ENCODE peak calls at places on chromosome 16, in seven cellular contexts. One of them, this sample, is unnamed.

GRCh38 chr16:13171313-13171712 is 269.9 kb downstream of the SHISA9 start:
- DNase-seq in iPS DF 6.9: no peak
- DNase-seq in kidney: no peak
- DNase-seq in activated CD4-positive, alpha-beta T cell treated with anti-CD3 and anti-CD28 coated beads, Interleukin-2, amount 50 U/mL, for 1 hour: no peak
- DNase-seq in right atrium auricular region: no peak
- DNase-seq in GM23248: no peak
- DNase-seq in C1 segment of cervical spinal cord: no peak
- DNase-seq in this sample: no peak

GRCh38 chr16:6573577-6573976 is 759.1 kb upstream of the RBFOX1 start:
- DNase-seq in iPS DF 6.9: no peak
- DNase-seq in GM23248: no peak
- DNase-seq in C1 segment of cervical spinal cord: peak
- DNase-seq in activated CD4-positive, alpha-beta T cell treated with anti-CD3 and anti-CD28 coated beads, Interleukin-2, amount 50 U/mL, for 1 hour: no peak
- DNase-seq in right atrium auricular region: no peak
- DNase-seq in kidney: no peak
- DNase-seq in this sample: no peak

GRCh38 chr16:85372627-85373372 is 240.3 kb upstream of the GSE1 start:
- DNase-seq in iPS DF 6.9: no peak
- DNase-seq in C1 segment of cervical spinal cord: no peak
- DNase-seq in activated CD4-positive, alpha-beta T cell treated with anti-CD3 and anti-CD28 coated beads, Interleukin-2, amount 50 U/mL, for 1 hour: no peak
- DNase-seq in GM23248: peak
- DNase-seq in kidney: peak
- DNase-seq in right atrium auricular region: peak
- DNase-seq in this sample: no peak

GRCh38 chr16:83113317-83113716 is 486.5 kb downstream of the CDH13 start:
- DNase-seq in GM23248: peak
- DNase-seq in activated CD4-positive, alpha-beta T cell treated with anti-CD3 and anti-CD28 coated beads, Interleukin-2, amount 50 U/mL, for 1 hour: no peak
- DNase-seq in kidney: no peak
- DNase-seq in right atrium auricular region: no peak
- DNase-seq in iPS DF 6.9: no peak
- DNase-seq in C1 segment of cervical spinal cord: peak
- DNase-seq in this sample: no peak

GRCh38 chr16:67163164-67163902 is 1.2 kb upstream of the HSF4 start:
- DNase-seq in GM23248: no peak
- DNase-seq in right atrium auricular region: no peak
- DNase-seq in kidney: peak
- DNase-seq in iPS DF 6.9: no peak
- DNase-seq in activated CD4-positive, alpha-beta T cell treated with anti-CD3 and anti-CD28 coated beads, Interleukin-2, amount 50 U/mL, for 1 hour: peak
- DNase-seq in C1 segment of cervical spinal cord: no peak
- DNase-seq in this sample: no peak

GRCh38 chr16:88264641-88265285 is 118.0 kb upstream of the ZNF469 start:
- DNase-seq in kidney: peak
- DNase-seq in right atrium auricular region: peak
- DNase-seq in C1 segment of cervical spinal cord: no peak
- DNase-seq in activated CD4-positive, alpha-beta T cell treated with anti-CD3 and anti-CD28 coated beads, Interleukin-2, amount 50 U/mL, for 1 hour: peak
- DNase-seq in iPS DF 6.9: no peak
- DNase-seq in GM23248: peak
- DNase-seq in this sample: peak

GRCh38 chr16:29702307-29702706 is 23.3 kb downstream of the QPRT start:
- DNase-seq in kidney: no peak
- DNase-seq in right atrium auricular region: no peak
- DNase-seq in C1 segment of cervical spinal cord: no peak
- DNase-seq in activated CD4-positive, alpha-beta T cell treated with anti-CD3 and anti-CD28 coated beads, Interleukin-2, amount 50 U/mL, for 1 hour: peak
- DNase-seq in iPS DF 6.9: no peak
- DNase-seq in GM23248: no peak
- DNase-seq in this sample: no peak

GRCh38 chr16:3094289-3095027 is 4.6 kb downstream of the ZSCAN10 start:
- DNase-seq in right atrium auricular region: no peak
- DNase-seq in C1 segment of cervical spinal cord: no peak
- DNase-seq in activated CD4-positive, alpha-beta T cell treated with anti-CD3 and anti-CD28 coated beads, Interleukin-2, amount 50 U/mL, for 1 hour: peak
- DNase-seq in kidney: peak
- DNase-seq in GM23248: peak
- DNase-seq in iPS DF 6.9: no peak
- DNase-seq in this sample: no peak

GRCh38 chr16:72876221-72876620 is 171.7 kb downstream of the ZFHX3 start:
- DNase-seq in right atrium auricular region: peak
- DNase-seq in activated CD4-positive, alpha-beta T cell treated with anti-CD3 and anti-CD28 coated beads, Interleukin-2, amount 50 U/mL, for 1 hour: no peak
- DNase-seq in iPS DF 6.9: no peak
- DNase-seq in GM23248: no peak
- DNase-seq in kidney: no peak
- DNase-seq in C1 segment of cervical spinal cord: peak
- DNase-seq in this sample: no peak

GRCh38 chr16:1794221-1794871 is 841 bp upstream of the IGFALS start:
- DNase-seq in activated CD4-positive, alpha-beta T cell treated with anti-CD3 and anti-CD28 coated beads, Interleukin-2, amount 50 U/mL, for 1 hour: no peak
- DNase-seq in kidney: peak
- DNase-seq in C1 segment of cervical spinal cord: no peak
- DNase-seq in iPS DF 6.9: no peak
- DNase-seq in GM23248: no peak
- DNase-seq in right atrium auricular region: no peak
- DNase-seq in this sample: no peak

GRCh38 chr16:81530296-81530721 is 85.7 kb downstream of the CMIP start:
- DNase-seq in C1 segment of cervical spinal cord: no peak
- DNase-seq in right atrium auricular region: no peak
- DNase-seq in kidney: peak
- DNase-seq in activated CD4-positive, alpha-beta T cell treated with anti-CD3 and anti-CD28 coated beads, Interleukin-2, amount 50 U/mL, for 1 hour: no peak
- DNase-seq in iPS DF 6.9: no peak
- DNase-seq in GM23248: no peak
- DNase-seq in this sample: no peak

GRCh38 chr16:17276610-17277009 is 194.2 kb downstream of the XYLT1 start:
- DNase-seq in C1 segment of cervical spinal cord: no peak
- DNase-seq in kidney: no peak
- DNase-seq in GM23248: no peak
- DNase-seq in iPS DF 6.9: no peak
- DNase-seq in activated CD4-positive, alpha-beta T cell treated with anti-CD3 and anti-CD28 coated beads, Interleukin-2, amount 50 U/mL, for 1 hour: no peak
- DNase-seq in right atrium auricular region: no peak
- DNase-seq in this sample: no peak

GRCh38 chr16:86667035-86667434 is 88.7 kb downstream of the FOXL1 start:
- DNase-seq in C1 segment of cervical spinal cord: no peak
- DNase-seq in activated CD4-positive, alpha-beta T cell treated with anti-CD3 and anti-CD28 coated beads, Interleukin-2, amount 50 U/mL, for 1 hour: no peak
- DNase-seq in kidney: no peak
- DNase-seq in GM23248: no peak
- DNase-seq in right atrium auricular region: no peak
- DNase-seq in iPS DF 6.9: no peak
- DNase-seq in this sample: no peak

GRCh38 chr16:1642148-1642547 is 30.0 kb downstream of the CRAMP1 start:
- DNase-seq in activated CD4-positive, alpha-beta T cell treated with anti-CD3 and anti-CD28 coated beads, Interleukin-2, amount 50 U/mL, for 1 hour: no peak
- DNase-seq in C1 segment of cervical spinal cord: peak
- DNase-seq in kidney: no peak
- DNase-seq in right atrium auricular region: no peak
- DNase-seq in iPS DF 6.9: no peak
- DNase-seq in GM23248: no peak
- DNase-seq in this sample: no peak

GRCh38 chr16:75379911-75380847 is 53.1 kb downstream of the CFDP1 start:
- DNase-seq in C1 segment of cervical spinal cord: no peak
- DNase-seq in GM23248: no peak
- DNase-seq in kidney: no peak
- DNase-seq in activated CD4-positive, alpha-beta T cell treated with anti-CD3 and anti-CD28 coated beads, Interleukin-2, amount 50 U/mL, for 1 hour: peak
- DNase-seq in right atrium auricular region: no peak
- DNase-seq in iPS DF 6.9: no peak
- DNase-seq in this sample: no peak

GRCh38 chr16:28607116-28607623 is 2.7 kb downstream of the SULT1A1 start:
- DNase-seq in C1 segment of cervical spinal cord: no peak
- DNase-seq in kidney: no peak
- DNase-seq in iPS DF 6.9: no peak
- DNase-seq in activated CD4-positive, alpha-beta T cell treated with anti-CD3 and anti-CD28 coated beads, Interleukin-2, amount 50 U/mL, for 1 hour: no peak
- DNase-seq in GM23248: no peak
- DNase-seq in right atrium auricular region: no peak
- DNase-seq in this sample: no peak

GRCh38 chr16:85699628-85700027 is 10.9 kb upstream of the GINS2 start:
- DNase-seq in C1 segment of cervical spinal cord: no peak
- DNase-seq in kidney: no peak
- DNase-seq in iPS DF 6.9: no peak
- DNase-seq in GM23248: peak
- DNase-seq in activated CD4-positive, alpha-beta T cell treated with anti-CD3 and anti-CD28 coated beads, Interleukin-2, amount 50 U/mL, for 1 hour: no peak
- DNase-seq in right atrium auricular region: peak
- DNase-seq in this sample: no peak

GRCh38 chr16:28549301-28549899 is 4.3 kb upstream of the SGF29 start:
- DNase-seq in right atrium auricular region: no peak
- DNase-seq in C1 segment of cervical spinal cord: no peak
- DNase-seq in activated CD4-positive, alpha-beta T cell treated with anti-CD3 and anti-CD28 coated beads, Interleukin-2, amount 50 U/mL, for 1 hour: no peak
- DNase-seq in kidney: no peak
- DNase-seq in GM23248: peak
- DNase-seq in iPS DF 6.9: no peak
- DNase-seq in this sample: no peak

GRCh38 chr16:22353188-22353919 is 21.1 kb downstream of the CDR2 start:
- DNase-seq in iPS DF 6.9: no peak
- DNase-seq in kidney: no peak
- DNase-seq in C1 segment of cervical spinal cord: no peak
- DNase-seq in right atrium auricular region: no peak
- DNase-seq in activated CD4-positive, alpha-beta T cell treated with anti-CD3 and anti-CD28 coated beads, Interleukin-2, amount 50 U/mL, for 1 hour: no peak
- DNase-seq in GM23248: peak
- DNase-seq in this sample: no peak

GRCh38 chr16:65024649-65025243 is 97.1 kb downstream of the CDH11 start:
- DNase-seq in C1 segment of cervical spinal cord: no peak
- DNase-seq in kidney: no peak
- DNase-seq in iPS DF 6.9: no peak
- DNase-seq in right atrium auricular region: no peak
- DNase-seq in GM23248: peak
- DNase-seq in activated CD4-positive, alpha-beta T cell treated with anti-CD3 and anti-CD28 coated beads, Interleukin-2, amount 50 U/mL, for 1 hour: no peak
- DNase-seq in this sample: no peak

GRCh38 chr16:66953462-66954096 is 7.5 kb upstream of the CES3 start:
- DNase-seq in GM23248: no peak
- DNase-seq in activated CD4-positive, alpha-beta T cell treated with anti-CD3 and anti-CD28 coated beads, Interleukin-2, amount 50 U/mL, for 1 hour: no peak
- DNase-seq in right atrium auricular region: no peak
- DNase-seq in iPS DF 6.9: no peak
- DNase-seq in kidney: no peak
- DNase-seq in C1 segment of cervical spinal cord: no peak
- DNase-seq in this sample: no peak

GRCh38 chr16:5903797-5904196 is 806.2 kb upstream of the EEF2KMT start:
- DNase-seq in kidney: no peak
- DNase-seq in GM23248: no peak
- DNase-seq in iPS DF 6.9: no peak
- DNase-seq in C1 segment of cervical spinal cord: no peak
- DNase-seq in right atrium auricular region: no peak
- DNase-seq in activated CD4-positive, alpha-beta T cell treated with anti-CD3 and anti-CD28 coated beads, Interleukin-2, amount 50 U/mL, for 1 hour: no peak
- DNase-seq in this sample: no peak

GRCh38 chr16:19542138-19542821 is 13.2 kb upstream of the VPS35L start:
- DNase-seq in iPS DF 6.9: no peak
- DNase-seq in kidney: no peak
- DNase-seq in right atrium auricular region: no peak
- DNase-seq in activated CD4-positive, alpha-beta T cell treated with anti-CD3 and anti-CD28 coated beads, Interleukin-2, amount 50 U/mL, for 1 hour: no peak
- DNase-seq in GM23248: no peak
- DNase-seq in C1 segment of cervical spinal cord: no peak
- DNase-seq in this sample: no peak

GRCh38 chr16:9908613-9909012 is 273.6 kb downstream of the GRIN2A start:
- DNase-seq in kidney: peak
- DNase-seq in iPS DF 6.9: no peak
- DNase-seq in C1 segment of cervical spinal cord: no peak
- DNase-seq in GM23248: no peak
- DNase-seq in right atrium auricular region: no peak
- DNase-seq in activated CD4-positive, alpha-beta T cell treated with anti-CD3 and anti-CD28 coated beads, Interleukin-2, amount 50 U/mL, for 1 hour: no peak
- DNase-seq in this sample: peak

GRCh38 chr16:66924527-66925321 is 611 bp downstream of the RRAD start:
- DNase-seq in iPS DF 6.9: no peak
- DNase-seq in right atrium auricular region: no peak
- DNase-seq in activated CD4-positive, alpha-beta T cell treated with anti-CD3 and anti-CD28 coated beads, Interleukin-2, amount 50 U/mL, for 1 hour: peak
- DNase-seq in kidney: no peak
- DNase-seq in C1 segment of cervical spinal cord: no peak
- DNase-seq in GM23248: peak
- DNase-seq in this sample: no peak

GRCh38 chr16:87924041-87924851 is 12.1 kb downstream of the CA5A start:
- DNase-seq in kidney: no peak
- DNase-seq in C1 segment of cervical spinal cord: no peak
- DNase-seq in right atrium auricular region: no peak
- DNase-seq in activated CD4-positive, alpha-beta T cell treated with anti-CD3 and anti-CD28 coated beads, Interleukin-2, amount 50 U/mL, for 1 hour: no peak
- DNase-seq in GM23248: no peak
- DNase-seq in iPS DF 6.9: no peak
- DNase-seq in this sample: no peak

GRCh38 chr16:68490829-68491575 is 42.7 kb upstream of the SMPD3 start:
- DNase-seq in GM23248: peak
- DNase-seq in C1 segment of cervical spinal cord: no peak
- DNase-seq in right atrium auricular region: no peak
- DNase-seq in activated CD4-positive, alpha-beta T cell treated with anti-CD3 and anti-CD28 coated beads, Interleukin-2, amount 50 U/mL, for 1 hour: no peak
- DNase-seq in kidney: peak
- DNase-seq in iPS DF 6.9: no peak
- DNase-seq in this sample: no peak

GRCh38 chr16:23282508-23282907 is 19.6 kb upstream of the SCNN1B start:
- DNase-seq in kidney: no peak
- DNase-seq in C1 segment of cervical spinal cord: no peak
- DNase-seq in activated CD4-positive, alpha-beta T cell treated with anti-CD3 and anti-CD28 coated beads, Interleukin-2, amount 50 U/mL, for 1 hour: no peak
- DNase-seq in GM23248: peak
- DNase-seq in right atrium auricular region: no peak
- DNase-seq in iPS DF 6.9: no peak
- DNase-seq in this sample: no peak

GRCh38 chr16:48276102-48276501 is 28.8 kb upstream of the ABCC11 start:
- DNase-seq in C1 segment of cervical spinal cord: peak
- DNase-seq in right atrium auricular region: no peak
- DNase-seq in GM23248: no peak
- DNase-seq in activated CD4-positive, alpha-beta T cell treated with anti-CD3 and anti-CD28 coated beads, Interleukin-2, amount 50 U/mL, for 1 hour: no peak
- DNase-seq in iPS DF 6.9: no peak
- DNase-seq in kidney: no peak
- DNase-seq in this sample: no peak

GRCh38 chr16:65867276-65867990 is 499.1 kb upstream of the CDH5 start:
- DNase-seq in kidney: no peak
- DNase-seq in right atrium auricular region: no peak
- DNase-seq in GM23248: no peak
- DNase-seq in iPS DF 6.9: no peak
- DNase-seq in activated CD4-positive, alpha-beta T cell treated with anti-CD3 and anti-CD28 coated beads, Interleukin-2, amount 50 U/mL, for 1 hour: no peak
- DNase-seq in C1 segment of cervical spinal cord: no peak
- DNase-seq in this sample: no peak

GRCh38 chr16:2005646-2006045 is 4.0 kb downstream of the ZNF598 start:
- DNase-seq in activated CD4-positive, alpha-beta T cell treated with anti-CD3 and anti-CD28 coated beads, Interleukin-2, amount 50 U/mL, for 1 hour: no peak
- DNase-seq in right atrium auricular region: no peak
- DNase-seq in iPS DF 6.9: no peak
- DNase-seq in C1 segment of cervical spinal cord: no peak
- DNase-seq in GM23248: no peak
- DNase-seq in kidney: peak
- DNase-seq in this sample: no peak

GRCh38 chr16:65916995-65917394 is 449.5 kb upstream of the CDH5 start:
- DNase-seq in activated CD4-positive, alpha-beta T cell treated with anti-CD3 and anti-CD28 coated beads, Interleukin-2, amount 50 U/mL, for 1 hour: no peak
- DNase-seq in iPS DF 6.9: peak
- DNase-seq in right atrium auricular region: no peak
- DNase-seq in kidney: no peak
- DNase-seq in GM23248: no peak
- DNase-seq in C1 segment of cervical spinal cord: no peak
- DNase-seq in this sample: peak

GRCh38 chr16:49701867-49702494 is 153.9 kb downstream of the ZNF423 start:
- DNase-seq in activated CD4-positive, alpha-beta T cell treated with anti-CD3 and anti-CD28 coated beads, Interleukin-2, amount 50 U/mL, for 1 hour: no peak
- DNase-seq in GM23248: peak
- DNase-seq in right atrium auricular region: peak
- DNase-seq in C1 segment of cervical spinal cord: no peak
- DNase-seq in iPS DF 6.9: peak
- DNase-seq in kidney: no peak
- DNase-seq in this sample: no peak

GRCh38 chr16:24771132-24771778 is 41.8 kb downstream of the TNRC6A start:
- DNase-seq in activated CD4-positive, alpha-beta T cell treated with anti-CD3 and anti-CD28 coated beads, Interleukin-2, amount 50 U/mL, for 1 hour: no peak
- DNase-seq in GM23248: peak
- DNase-seq in C1 segment of cervical spinal cord: no peak
- DNase-seq in kidney: no peak
- DNase-seq in right atrium auricular region: no peak
- DNase-seq in iPS DF 6.9: no peak
- DNase-seq in this sample: no peak